ENCODE peak calls at places on chromosomes 12 and 14, in four cellular contexts. H is HCT116, R is fibroblast of lung, O is PC-9. A is an unnamed sample. For H3K79me2, the result is how much of the 10 kb centered on the place peaks cover.

GRCh38 chr12:114878781-114879180 is 194.8 kb upstream of the TBX3 start:
- DNase-seq in H (no peak), R (no peak), O (no peak), A (no peak)

GRCh38 chr12:78802593-78802992 is 62.0 kb upstream of the SYT1 start:
- DNase-seq in H (no peak), R (peak), O (no peak), A (no peak)

GRCh38 chr12:103936679-103937078 is 6.5 kb downstream of the HSP90B1 start:
- DNase-seq in H (no peak), R (no peak), O (no peak), A (no peak)

GRCh38 chr14:36509056-36509917 is 10.7 kb downstream of the NKX2-1 start:
- DNase-seq in H (no peak), R (no peak), O (no peak), A (no peak)

GRCh38 chr14:21860172-21860571 is 186.6 kb upstream of the OR4E1 start:
- DNase-seq in H (peak), R (peak), O (no peak), A (peak)

GRCh38 chr12:106647793-106648514 is 65.2 kb downstream of the RFX4 start:
- DNase-seq in H (no peak), R (no peak), O (no peak), A (no peak)

GRCh38 chr14:36659010-36659821 is 2.4 kb upstream of the PAX9 start:
- DNase-seq in H (no peak), R (no peak), O (no peak), A (no peak)

GRCh38 chr12:89706551-89707348 is 1.9 kb downstream of the ATP2B1 start:
- DNase-seq in H (no peak), R (peak), O (no peak), A (peak)

GRCh38 chr14:79294506-79294905 is 916.8 kb downstream of the DIO2 start:
- DNase-seq in H (no peak), R (no peak), O (no peak), A (no peak)

GRCh38 chr14:76329150-76329881 is 46.6 kb upstream of the ESRRB start:
- DNase-seq in H (no peak), R (no peak), O (no peak), A (no peak)

GRCh38 chr14:71381814-71382213 is 474.6 kb downstream of the PCNX1 start:
- DNase-seq in H (no peak), R (no peak), O (no peak), A (no peak)

GRCh38 chr12:3303410-3304136 is 187.4 kb upstream of the PRMT8 start:
- DNase-seq in H (no peak), R (no peak), O (no peak), A (no peak)

GRCh38 chr12:121849660-121850059 is 9.0 kb downstream of the HPD start:
- DNase-seq in H (no peak), R (no peak), O (no peak), A (no peak)

GRCh38 chr12:1796515-1797010 is 23.8 kb upstream of the LRTM2 start:
- DNase-seq in H (no peak), R (no peak), O (no peak), A (peak)

GRCh38 chr14:32896979-32897723 is 41.5 kb upstream of the NPAS3 start:
- DNase-seq in H (no peak), R (peak), O (no peak), A (peak)

GRCh38 chr14:96962337-96962736 is 165.2 kb downstream of the VRK1 start:
- DNase-seq in H (no peak), R (no peak), O (no peak), A (no peak)

GRCh38 chr14:24212924-24213865 is at the start of gene CHMP4A:
- DNase-seq in H (peak), R (peak), O (peak), A (peak)

GRCh38 chr14:80208426-80208950 is 2.8 kb downstream of the DIO2 start:
- DNase-seq in H (no peak), R (no peak), O (no peak), A (no peak)

GRCh38 chr14:88895116-88895515 is 70.7 kb downstream of the TTC8 start:
- DNase-seq in H (no peak), R (peak), O (peak), A (no peak)

GRCh38 chr14:102622262-102622885 is 29.9 kb downstream of the RCOR1 start:
- DNase-seq in H (no peak), R (no peak), O (no peak), A (no peak)

GRCh38 chr12:13173537-13173936 is 23.0 kb upstream of the EMP1 start:
- DNase-seq in H (peak), R (peak), O (peak), A (peak)

GRCh38 chr14:90383731-90384542 is 12.9 kb upstream of the CALM1 start:
- DNase-seq in H (no peak), R (peak), O (no peak), A (peak)

GRCh38 chr14:69997849-69998248 is 118.6 kb downstream of the SMOC1 start:
- DNase-seq in H (no peak), R (peak), O (peak), A (peak)

GRCh38 chr12:32229971-32230606 is 123.4 kb downstream of the BICD1 start:
- DNase-seq in H (no peak), R (no peak), O (no peak), A (no peak)

GRCh38 chr12:124764451-124764850 is 99.2 kb downstream of the SCARB1 start:
- DNase-seq in H (no peak), R (peak), O (no peak), A (peak)

GRCh38 chr12:77943466-77943865 is 112.8 kb downstream of the NAV3 start:
- DNase-seq in H (peak), R (peak), O (no peak), A (peak)

GRCh38 chr14:65170768-65171251 is 68.5 kb upstream of the MAX start:
- DNase-seq in H (no peak), R (peak), O (no peak), A (peak)

GRCh38 chr14:22871200-22871961 is at the start of gene LRP10:
- DNase-seq in H (peak), R (peak), O (peak), A (peak)

GRCh38 chr12:43835656-43836454 is at the start of gene TMEM117:
- DNase-seq in H (no peak), R (peak), O (no peak), A (peak)

DNA sequence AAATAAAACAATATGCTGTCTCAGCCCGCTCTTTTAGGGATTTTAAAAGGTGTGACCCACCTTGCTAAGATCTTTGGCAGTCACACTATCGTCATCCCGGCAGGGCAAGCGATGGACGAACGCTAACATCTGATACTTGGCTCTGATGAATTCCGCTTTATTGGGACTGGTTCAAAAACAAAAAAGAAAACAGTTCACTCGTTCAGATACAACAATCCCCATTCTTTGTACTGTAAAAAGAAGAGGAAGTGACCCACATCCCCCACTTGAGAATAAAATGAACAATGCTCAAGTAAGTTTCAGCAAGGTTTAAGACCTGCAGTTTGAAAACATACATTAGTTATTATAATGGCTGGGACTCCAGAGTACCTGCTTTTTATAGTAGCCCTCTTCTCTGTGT is 7.3 kb downstream of the GIT2 start:
- DNase-seq in H (no peak), R (no peak), O (no peak), A (peak)
- H3K79me2 ChIP-seq in H (under half), R (under half), O (under half), A (under half)

GRCh38 chr14:101563352-101563653 is 2.0 kb downstream of the DIO3 start:
- DNase-seq in H (no peak), R (no peak), O (no peak), A (no peak)
- TF ChIP-seq EZH2 in H (no peak), R (no peak), O (no peak), A (no peak)

GRCh38 chr14:42854061-42854460 is 1247.4 kb downstream of the LRFN5 start:
- DNase-seq in H (no peak), R (no peak), O (no peak), A (no peak)

GRCh38 chr14:42855159-42855558 is 1248.5 kb downstream of the LRFN5 start:
- DNase-seq in H (no peak), R (peak), O (no peak), A (no peak)
- H3K4me2 ChIP-seq in H (no peak), R (no peak), O (no peak), A (no peak)

DNA sequence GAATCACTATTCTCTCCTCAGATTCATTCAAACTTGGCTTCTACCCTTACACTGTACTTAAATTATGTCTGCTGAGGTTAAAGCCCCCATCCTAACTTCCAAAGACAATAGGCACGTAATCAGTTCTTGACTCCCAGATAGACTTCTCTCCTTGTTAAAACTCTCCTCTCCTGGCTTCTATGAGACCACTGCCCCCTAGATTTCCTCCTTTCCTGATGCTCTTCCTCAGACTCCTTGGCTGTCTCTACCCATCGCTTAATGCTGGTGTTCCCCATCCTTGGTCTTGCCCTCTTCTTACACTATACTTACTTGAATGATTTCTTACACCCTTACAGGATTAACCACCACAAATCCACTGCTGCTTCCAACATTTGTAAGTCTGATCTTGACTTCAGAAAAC is 32.8 kb downstream of the TC2N start:
- DNase-seq in H (no peak), R (no peak), O (no peak), A (no peak)
- H3K79me2 ChIP-seq in H (under half), R (under half), O (under half), A (under half)

GRCh38 chr12:48970702-48971334 is 717 bp downstream of the WNT10B start:
- DNase-seq in H (no peak), R (no peak), O (no peak), A (no peak)
- TF ChIP-seq EZH2 in H (no peak), R (peak), O (no peak), A (no peak)

GRCh38 chr12:75349946-75350345 is 15.5 kb downstream of the GLIPR1L1 start:
- DNase-seq in H (no peak), R (no peak), O (no peak), A (no peak)

GRCh38 chr12:75345531-75345930 is 11.1 kb downstream of the GLIPR1L1 start:
- DNase-seq in H (peak), R (no peak), O (no peak), A (no peak)

DNA sequence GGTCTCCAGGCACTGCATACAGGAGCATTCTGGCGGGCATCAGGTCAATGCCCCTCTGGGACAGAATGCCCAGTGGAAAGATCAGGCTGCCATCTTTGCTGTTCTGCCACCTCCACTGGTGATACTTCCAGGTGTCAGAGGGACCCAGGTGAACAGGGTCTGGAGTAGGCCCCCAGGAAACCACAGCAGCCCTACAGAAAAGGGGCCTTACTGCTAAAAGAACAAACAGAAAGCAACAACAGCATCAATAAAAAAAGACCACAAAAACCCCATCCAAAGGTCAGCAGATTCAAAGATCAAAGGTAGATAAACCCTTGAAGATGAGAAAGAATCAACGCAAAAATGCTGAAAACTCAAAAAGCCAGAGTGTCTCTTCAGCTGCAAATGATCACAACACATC is 15.9 kb downstream of the GLIPR1L1 start:
- DNase-seq in H (no peak), R (no peak), O (no peak), A (no peak)
- H3K4me2 ChIP-seq in H (no peak), R (no peak), O (no peak), A (no peak)

GRCh38 chr14:95157987-95158712 is 821 bp upstream of the DICER1 start:
- DNase-seq in H (no peak), R (no peak), O (no peak), A (no peak)

GRCh38 chr14:95157195-95157986 is at the start of gene DICER1:
- DNase-seq in H (peak), R (peak), O (peak), A (peak)

GRCh38 chr14:95155044-95155443 is 2.3 kb downstream of the DICER1 start:
- DNase-seq in H (no peak), R (no peak), O (no peak), A (no peak)

GRCh38 chr14:95156765-95157194 is 549 bp downstream of the DICER1 start:
- DNase-seq in H (no peak), R (peak), O (no peak), A (peak)

DNA sequence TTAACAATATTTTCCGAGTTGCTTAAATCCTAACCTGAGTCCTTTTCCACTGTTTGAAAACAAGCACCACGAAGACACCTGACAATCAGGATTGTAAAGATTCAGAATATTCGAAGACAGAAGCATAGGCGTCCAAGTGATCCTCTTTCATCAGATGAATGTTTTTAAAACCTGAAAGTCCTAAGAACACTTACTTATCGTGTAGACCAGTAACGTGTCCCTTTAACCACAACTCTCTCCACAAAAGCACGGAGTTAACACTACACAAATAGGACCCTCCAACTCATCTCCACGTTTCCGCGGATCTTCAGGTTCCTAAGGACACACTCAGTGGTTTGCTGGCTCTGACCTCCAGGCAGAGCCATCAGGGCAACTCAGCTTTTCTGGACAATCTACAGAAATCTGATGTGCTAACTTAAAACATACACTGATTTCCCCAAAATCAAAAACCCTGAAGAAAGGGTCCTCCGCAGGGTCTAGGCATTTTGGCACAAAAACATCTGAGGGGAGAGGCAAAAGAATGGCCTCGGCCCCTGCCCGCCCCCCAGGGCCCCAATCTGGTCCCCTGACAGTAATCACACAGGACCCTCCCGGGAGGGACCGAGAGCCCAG is 1.1 kb downstream of the DICER1 start:
- DNase-seq in H (no peak), R (peak), O (no peak), A (peak)
- H3K79me2 ChIP-seq in H (half or more), R (half or more), O (half or more), A (half or more)

DNA sequence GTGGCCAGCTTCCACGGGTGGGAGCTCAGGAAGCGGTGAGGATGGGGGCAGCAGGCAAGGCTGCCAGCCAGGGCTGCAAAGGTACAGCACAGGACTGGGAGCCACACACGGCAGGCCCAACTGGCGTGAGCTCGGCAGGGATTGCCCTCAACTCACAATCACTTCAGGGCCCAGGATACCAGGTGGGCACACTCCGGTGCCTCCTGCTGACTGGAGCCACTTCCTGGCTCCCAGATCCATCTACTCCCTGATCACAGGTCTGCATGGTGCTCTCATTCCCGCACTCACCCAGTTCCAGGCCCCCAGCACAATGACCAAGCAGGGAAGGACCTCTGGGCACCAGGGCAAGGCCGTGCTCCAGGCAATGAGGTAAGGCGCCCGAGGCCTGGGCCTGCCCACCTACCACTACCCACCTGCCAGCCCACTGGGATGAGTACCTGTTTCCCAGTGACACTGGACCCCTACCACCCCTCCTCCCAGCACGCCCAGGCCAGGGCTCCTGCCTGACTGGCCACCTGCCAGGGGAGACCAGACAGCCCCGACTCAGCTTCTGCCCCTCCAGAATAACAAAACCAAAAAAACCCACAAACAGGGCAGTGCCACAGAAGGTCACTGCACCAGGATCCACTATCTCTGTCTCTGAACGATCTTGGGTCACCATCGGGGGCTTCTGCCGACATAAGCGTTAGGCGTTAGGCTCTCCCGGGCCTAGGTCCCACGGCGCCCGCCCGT is 1.8 kb downstream of the JAG2 start:
- DNase-seq in H (no peak), R (no peak), O (no peak), A (no peak)
- TF ChIP-seq EZH2 in H (no peak), R (peak), O (no peak), A (no peak)

DNA sequence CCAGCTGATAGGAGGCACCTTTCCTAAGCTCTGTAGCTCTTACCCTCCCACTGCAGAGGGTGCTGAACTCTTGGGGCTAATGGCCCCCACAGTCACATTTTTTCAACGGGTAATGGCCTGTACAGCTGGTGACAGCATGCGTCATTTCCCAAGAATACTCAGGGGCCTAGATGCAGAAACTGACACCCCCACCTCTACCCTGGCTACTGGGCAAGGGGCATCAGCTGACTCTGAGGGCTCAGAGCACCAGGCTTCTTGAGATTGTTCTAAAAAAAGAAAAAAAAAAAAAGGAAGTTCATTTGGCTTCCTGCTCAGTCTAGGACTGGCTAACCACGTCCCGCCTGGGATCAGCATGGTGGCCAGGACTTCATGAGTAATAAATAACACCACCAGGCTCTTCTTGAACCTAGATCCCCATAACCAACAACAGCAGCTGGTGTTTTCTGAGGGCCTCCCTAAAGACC is 35.2 kb downstream of the ZFP36L1 start:
- DNase-seq in H (no peak), R (no peak), O (no peak), A (no peak)
- H3K4me2 ChIP-seq in H (no peak), R (no peak), O (no peak), A (no peak)

GRCh38 chr12:68609955-68610434 is 704 bp upstream of the RAP1B start:
- DNase-seq in H (no peak), R (peak), O (no peak), A (no peak)

GRCh38 chr12:68612245-68612644 is 1.5 kb downstream of the RAP1B start:
- DNase-seq in H (no peak), R (peak), O (no peak), A (peak)

GRCh38 chr12:68612675-68613074 is 2.0 kb downstream of the RAP1B start:
- DNase-seq in H (no peak), R (no peak), O (no peak), A (peak)

GRCh38 chr12:68610435-68611093 is at the start of gene RAP1B:
- DNase-seq in H (peak), R (peak), O (peak), A (peak)

DNA sequence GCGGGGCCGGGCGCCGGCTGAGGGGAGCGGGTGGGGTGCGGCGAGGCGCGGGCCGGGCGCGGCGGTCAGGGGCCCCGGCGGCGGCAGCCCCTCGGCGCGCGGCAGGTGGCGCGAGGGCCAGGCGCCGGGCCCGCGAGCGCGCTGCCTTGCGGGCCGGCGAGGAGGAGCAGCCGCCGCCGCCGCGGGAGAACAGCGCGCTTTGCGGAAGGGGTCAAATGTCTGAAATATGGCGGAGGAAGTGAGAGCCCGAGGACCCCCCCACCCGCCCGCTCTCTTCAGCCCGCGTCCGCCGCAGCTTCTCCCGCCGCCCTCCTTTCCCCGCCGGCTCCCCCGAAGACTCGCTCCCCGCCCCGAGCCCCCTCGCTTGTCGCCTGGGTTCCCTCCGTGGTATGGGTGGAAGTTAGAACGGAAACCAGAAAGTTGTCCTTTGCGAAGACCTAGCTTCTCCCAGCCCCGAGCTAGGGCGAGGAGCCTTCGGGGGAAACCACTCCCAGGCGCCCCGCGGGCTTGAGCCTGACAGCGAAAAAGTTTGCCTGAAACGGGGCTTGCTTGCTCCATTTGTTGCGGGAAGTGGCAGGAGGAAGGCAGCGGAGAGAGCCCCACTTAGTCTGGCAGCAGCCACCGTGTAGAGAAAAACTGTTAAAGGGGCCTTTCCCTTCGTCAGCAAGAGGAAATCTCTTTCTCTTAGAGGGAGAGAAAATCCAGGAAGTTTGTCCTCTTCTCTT is 557 bp downstream of the RAP1B start:
- DNase-seq in H (no peak), R (peak), O (peak), A (peak)
- H3K79me2 ChIP-seq in H (half or more), R (half or more), O (half or more), A (under half)